ENCODE peak calls at places on chromosomes 16 and 17, in four cellular contexts. Z is HepG2, K is WTC11, E is K562. B is an unnamed sample.

GRCh38 chr16:58119509-58119845 is 9.7 kb downstream of the CFAP20 start:
- DNase-seq in Z (no peak), K (no peak), E (no peak), B (no peak)

GRCh38 chr16:50644730-50645129 is 36.4 kb downstream of the SNX20 start:
- DNase-seq in Z (no peak), K (peak; percentile 35), E (no peak), B (peak; percentile 61)

GRCh38 chr17:5198472-5198871 is 6.8 kb upstream of the ZNF594 start:
- DNase-seq in Z (no peak), K (no peak), E (no peak), B (no peak)

GRCh38 chr17:73657473-73658116 is 13.3 kb upstream of the SDK2 start:
- DNase-seq in Z (peak; percentile 53), K (peak; percentile 87), E (peak; percentile 59), B (peak; percentile 70)

GRCh38 chr17:82272495-82273326 is 789 bp downstream of the CSNK1D start:
- DNase-seq in Z (no peak), K (peak; percentile 50), E (peak; percentile 70), B (peak; percentile 92)

GRCh38 chr17:27446569-27447301 is 9.5 kb upstream of the KSR1 start:
- DNase-seq in Z (no peak), K (no peak), E (peak; percentile 92), B (peak; percentile 54)

GRCh38 chr16:56075732-56076131 is 115.6 kb upstream of the GNAO1 start:
- DNase-seq in Z (no peak), K (no peak), E (no peak), B (no peak)

GRCh38 chr17:21029032-21029431 is 13.8 kb downstream of the USP22 start:
- DNase-seq in Z (no peak), K (no peak), E (no peak), B (no peak)

GRCh38 chr16:30722443-30722842 is 23.5 kb downstream of the SRCAP start:
- DNase-seq in Z (no peak), K (no peak), E (peak; percentile 18), B (peak; percentile 27)

GRCh38 chr17:6643460-6644125 is 2.7 kb downstream of the TXNDC17 start:
- DNase-seq in Z (no peak), K (no peak), E (no peak), B (no peak)

GRCh38 chr16:52976539-52977167 is 76.0 kb downstream of the CHD9NB start:
- DNase-seq in Z (peak; percentile 41), K (no peak), E (peak; percentile 30), B (peak; percentile 14)

GRCh38 chr16:71255721-71256120 is 25.2 kb upstream of the HYDIN start:
- DNase-seq in Z (no peak), K (no peak), E (no peak), B (peak; percentile 49)

GRCh38 chr17:17713839-17714238 is 32.6 kb downstream of the RAI1 start:
- DNase-seq in Z (peak; percentile 61), K (no peak), E (no peak), B (no peak)

GRCh38 chr16:50550035-50550434 is 1.8 kb downstream of the NKD1 start:
- DNase-seq in Z (no peak), K (no peak), E (no peak), B (no peak)

GRCh38 chr17:55420067-55420775 is 1.4 kb downstream of the MMD start:
- DNase-seq in Z (no peak), K (no peak), E (peak; percentile 23), B (no peak)

GRCh38 chr17:15377608-15378007 is 36.2 kb upstream of the TEKT3 start:
- DNase-seq in Z (peak; percentile 89), K (no peak), E (no peak), B (no peak)

GRCh38 chr17:50830298-50830697 is 5.1 kb upstream of the WFIKKN2 start:
- DNase-seq in Z (no peak), K (no peak), E (no peak), B (no peak)

GRCh38 chr17:20925091-20925490 is 117.7 kb downstream of the USP22 start:
- DNase-seq in Z (no peak), K (no peak), E (no peak), B (no peak)

GRCh38 chr17:44558349-44559287 is 1.3 kb downstream of the FZD2 start:
- DNase-seq in Z (no peak), K (peak; percentile 24), E (no peak), B (no peak)

GRCh38 chr16:75288181-75288580 is 36.8 kb upstream of the BCAR1 start:
- DNase-seq in Z (no peak), K (no peak), E (no peak), B (peak; percentile 29)

GRCh38 chr17:81306898-81307510 is 11.9 kb upstream of the SLC38A10 start:
- DNase-seq in Z (no peak), K (no peak), E (peak; percentile 26), B (no peak)

GRCh38 chr17:50844117-50844700 is 8.8 kb downstream of the WFIKKN2 start:
- DNase-seq in Z (peak; percentile 90), K (no peak), E (no peak), B (peak; percentile 33)

GRCh38 chr16:49636608-49637007 is 219.3 kb downstream of the ZNF423 start:
- DNase-seq in Z (no peak), K (no peak), E (no peak), B (no peak)

GRCh38 chr17:28878158-28878910 is 19.2 kb downstream of the FLOT2 start:
- DNase-seq in Z (no peak), K (no peak), E (no peak), B (no peak)

GRCh38 chr16:80619824-80620223 is 79.0 kb downstream of the DYNLRB2 start:
- DNase-seq in Z (no peak), K (no peak), E (no peak), B (no peak)

GRCh38 chr17:30605027-30605426 is 127.8 kb downstream of the GOSR1 start:
- DNase-seq in Z (no peak), K (no peak), E (no peak), B (no peak)

GRCh38 chr17:3923466-3924190 is 7.4 kb upstream of the P2RX1 start:
- DNase-seq in Z (no peak), K (no peak), E (no peak), B (no peak)

GRCh38 chr17:42286411-42287295 is 1.6 kb upstream of the STAT5A start:
- DNase-seq in Z (no peak), K (no peak), E (peak; percentile 71), B (peak; percentile 16)

GRCh38 chr17:79082311-79083190 is 7.9 kb downstream of the ENGASE start:
- DNase-seq in Z (peak; percentile 27), K (peak; percentile 86), E (peak; percentile 66), B (peak; percentile 96)

GRCh38 chr17:8146381-8147140 is 5.6 kb downstream of the PER1 start:
- DNase-seq in Z (no peak), K (no peak), E (no peak), B (no peak)

GRCh38 chr16:11670171-11671131 is 2.2 kb downstream of the SNN start:
- DNase-seq in Z (no peak), K (no peak), E (no peak), B (no peak)

GRCh38 chr16:72475688-72476087 is 303.7 kb upstream of the PMFBP1 start:
- DNase-seq in Z (no peak), K (no peak), E (no peak), B (no peak)

GRCh38 chr17:15273141-15273793 is 8.1 kb upstream of the PMP22 start:
- DNase-seq in Z (no peak), K (no peak), E (no peak), B (no peak)

GRCh38 chr17:6327007-6327406 is 107.9 kb downstream of the AIPL1 start:
- DNase-seq in Z (no peak), K (peak; percentile 37), E (peak; percentile 2), B (no peak)

GRCh38 chr16:74691093-74691855 is 9.4 kb downstream of the MLKL start:
- DNase-seq in Z (no peak), K (no peak), E (no peak), B (no peak)

GRCh38 chr17:43034623-43035293 is 9.7 kb downstream of the RND2 start:
- DNase-seq in Z (no peak), K (no peak), E (no peak), B (peak; percentile 52)

GRCh38 chr16:24580665-24581064 is 41.3 kb downstream of the RBBP6 start:
- DNase-seq in Z (no peak), K (no peak), E (no peak), B (peak; percentile 41)

GRCh38 chr17:394718-395095 is 42.1 kb upstream of the RPH3AL start:
- DNase-seq in Z (no peak), K (no peak), E (no peak), B (no peak)
- TF ChIP-seq FOXJ3 in Z (no peak), K (no peak), E (no peak), B (no peak)

DNA sequence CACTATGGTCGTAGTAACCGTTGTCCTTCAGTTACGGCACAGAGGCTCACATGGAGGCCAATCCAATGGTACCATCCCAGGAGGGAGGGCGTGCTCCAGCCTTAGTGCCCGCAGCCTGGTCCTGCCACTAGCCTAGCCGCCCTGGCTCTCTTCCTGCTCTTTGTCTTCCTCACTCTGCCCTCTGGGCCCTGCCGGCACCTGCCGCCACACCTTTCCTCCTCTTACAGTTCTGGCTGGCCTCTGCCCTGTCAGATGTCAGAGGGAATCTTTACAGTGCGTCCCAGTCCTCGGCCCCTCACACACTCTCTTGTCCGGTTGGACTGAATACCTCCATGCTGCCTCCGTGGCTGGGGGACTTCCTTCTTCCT is 23.4 kb downstream of the GINS2 start:
- DNase-seq in Z (no peak), K (no peak), E (no peak), B (no peak)
- TF ChIP-seq FOXJ3 in Z (no peak), K (no peak), E (no peak), B (no peak)

GRCh38 chr16:87186876-87187533 is 130.2 kb downstream of the C16orf95 start:
- DNase-seq in Z (no peak), K (no peak), E (no peak), B (no peak)
- TF ChIP-seq FOXJ3 in Z (no peak), K (no peak), E (no peak), B (no peak)

DNA sequence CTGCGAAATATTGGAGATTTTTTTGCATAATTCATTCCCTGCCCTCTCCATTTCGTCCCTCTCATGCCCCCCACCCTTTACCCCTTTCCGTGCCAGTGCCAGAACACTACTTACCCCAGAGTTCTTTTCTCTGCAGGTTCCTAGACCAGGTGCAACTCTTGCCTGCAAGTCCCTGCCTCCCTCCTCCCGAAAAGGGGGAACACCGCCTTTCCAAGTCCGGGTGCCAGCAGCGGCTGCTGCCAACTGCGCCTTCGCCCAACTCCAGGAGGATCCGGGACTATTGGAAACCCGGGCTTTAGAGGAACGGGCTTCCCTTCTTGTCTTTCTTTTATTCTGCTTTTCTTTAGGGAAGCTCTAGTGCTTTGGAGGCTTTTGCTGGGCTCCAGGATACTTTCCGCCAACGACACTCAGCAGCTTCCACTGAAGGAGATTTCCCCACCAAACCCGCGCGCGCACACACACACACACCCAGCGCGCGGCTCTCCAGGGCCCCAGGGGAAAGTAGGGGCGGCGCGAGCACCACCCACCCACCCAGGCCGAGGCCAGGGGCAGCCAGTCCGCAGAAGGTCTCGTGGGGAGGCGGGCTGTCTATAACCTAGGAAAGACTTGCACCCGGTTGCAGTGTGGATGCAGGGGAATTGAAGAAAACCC is 770 bp upstream of the CA10 start:
- DNase-seq in Z (no peak), K (no peak), E (no peak), B (peak; percentile 62)
- TF ChIP-seq FOXJ3 in Z (no peak), K (no peak), E (no peak), B (no peak)

DNA sequence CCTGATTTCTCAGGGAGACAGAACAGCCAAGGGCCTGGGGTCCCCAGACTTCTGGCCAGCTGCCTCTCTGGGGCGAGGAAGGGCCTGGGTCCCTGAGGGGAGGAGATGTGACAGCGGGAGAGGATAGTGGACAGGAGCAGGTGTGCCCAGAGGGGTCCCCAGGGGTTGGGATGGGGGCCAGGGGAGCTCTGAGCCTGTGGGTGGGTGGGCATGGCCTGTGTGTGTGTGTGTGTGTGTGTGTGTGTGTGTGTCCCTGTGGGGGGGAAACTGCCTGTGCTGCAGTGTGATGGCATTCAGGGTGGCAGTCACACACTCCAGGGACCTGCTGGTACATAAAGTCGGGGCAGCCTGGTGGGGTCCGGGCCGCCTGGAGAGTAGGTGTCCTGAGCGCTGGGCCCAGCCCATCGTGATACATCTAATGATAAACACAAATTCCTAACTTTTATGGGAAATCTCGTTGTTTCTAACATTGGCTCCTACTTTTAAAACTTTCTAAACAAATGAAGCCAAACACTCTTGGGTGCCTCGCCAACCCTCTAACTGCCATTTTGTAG is 1.4 kb downstream of the ITGB4 start:
- DNase-seq in Z (no peak), K (no peak), E (no peak), B (peak; percentile 41)
- TF ChIP-seq FOXJ3 in Z (no peak), K (no peak), E (no peak), B (no peak)

B was measured in SK-N-SH.